ENCODE peak calls at places on chromosomes 6 and 20, in five cellular contexts. N, F, O, T and I are unnamed samples.

GRCh38 chr6:110053395-110054240 is 75.5 kb downstream of the GPR6 start:
- DNase-seq in N (peak), F (peak), O (no peak), T (no peak), I (no peak)

GRCh38 chr6:136643850-136644596 is 93.8 kb upstream of the MAP7 start:
- DNase-seq in N (peak), F (peak), O (peak), T (peak), I (peak)

GRCh38 chr6:169249057-169249456 is 4.6 kb downstream of the THBS2 start:
- DNase-seq in N (no peak), F (no peak), O (no peak), T (no peak), I (peak)

GRCh38 chr6:33620158-33620583 is 951 bp upstream of the ITPR3 start:
- DNase-seq in N (peak), F (no peak), O (no peak), T (peak), I (no peak)

GRCh38 chr20:57882451-57883161 is 172.8 kb upstream of the PMEPA1 start:
- DNase-seq in N (no peak), F (no peak), O (no peak), T (no peak), I (no peak)

GRCh38 chr6:32845381-32845884 is 1.6 kb upstream of the PSMB8 start:
- DNase-seq in N (no peak), F (no peak), O (no peak), T (peak), I (no peak)

GRCh38 chr6:166729658-166730057 is 102.6 kb upstream of the RPS6KA2 start:
- DNase-seq in N (no peak), F (no peak), O (no peak), T (no peak), I (no peak)

GRCh38 chr6:1527098-1527497 is 82.6 kb upstream of the FOXC1 start:
- DNase-seq in N (no peak), F (peak), O (peak), T (no peak), I (no peak)

GRCh38 chr6:3990692-3991491 is 88.0 kb downstream of the FAM217A start:
- DNase-seq in N (peak), F (peak), O (peak), T (peak), I (peak)

GRCh38 chr6:31813463-31813849 is 1.6 kb downstream of the HSPA1L start:
- DNase-seq in N (no peak), F (no peak), O (no peak), T (no peak), I (no peak)

GRCh38 chr6:105781248-105781647 is 304.9 kb upstream of the PRDM1 start:
- DNase-seq in N (no peak), F (no peak), O (no peak), T (no peak), I (no peak)

GRCh38 chr6:5175195-5175594 is 85.6 kb downstream of the LYRM4 start:
- DNase-seq in N (peak), F (no peak), O (no peak), T (no peak), I (no peak)
- TF ChIP-seq CTCF in N (peak), F (peak), O (no peak), T (no peak), I (peak)

GRCh38 chr6:45991189-45991588 is 24.5 kb downstream of the CLIC5 start:
- DNase-seq in N (peak), F (no peak), O (no peak), T (no peak), I (no peak)
- TF ChIP-seq CTCF in N (peak), F (peak), O (no peak), T (no peak), I (no peak)

DNA sequence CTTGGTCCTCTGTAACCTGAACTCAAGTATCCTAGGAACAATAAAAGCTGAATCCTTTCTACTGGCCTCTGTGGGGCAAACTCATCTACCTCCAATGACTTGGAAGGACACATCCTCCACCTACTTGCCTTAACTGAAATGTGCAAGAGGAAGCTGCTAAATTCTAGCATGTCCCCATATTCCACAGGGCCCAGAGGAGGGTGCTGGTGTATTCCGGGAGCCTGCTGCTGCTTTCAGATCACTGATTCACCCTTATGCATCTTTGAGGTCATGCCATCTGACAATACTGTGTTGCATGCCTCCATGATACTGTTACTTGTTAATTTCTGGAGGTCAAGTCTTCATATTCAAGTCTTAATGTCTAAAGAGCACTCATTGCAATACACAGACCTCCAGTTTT is 40.3 kb downstream of the LYRM4 start:
- DNase-seq in N (no peak), F (no peak), O (no peak), T (no peak), I (no peak)
- TF ChIP-seq CTCF in N (peak), F (no peak), O (no peak), T (no peak), I (no peak)

DNA sequence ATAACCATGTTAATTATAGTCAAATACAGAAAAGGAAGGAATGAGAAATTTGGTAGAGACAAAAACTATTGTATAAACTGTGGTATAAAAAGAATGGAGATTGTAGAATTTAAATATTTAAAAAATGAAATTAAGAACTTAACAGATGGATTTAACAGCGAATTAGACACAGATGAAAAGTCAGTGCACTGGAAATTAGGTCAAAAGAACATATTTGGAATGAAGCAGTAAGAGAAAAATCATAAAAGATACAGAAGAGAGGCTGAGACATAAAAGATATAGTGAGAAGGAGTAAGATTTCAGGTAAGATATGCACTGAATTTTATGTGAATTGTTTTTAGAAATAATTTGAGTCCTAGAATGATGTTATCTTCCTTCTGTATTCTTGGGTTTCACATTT is 14.0 kb downstream of the TSPYL4 start:
- DNase-seq in N (no peak), F (no peak), O (no peak), T (no peak), I (no peak)
- TF ChIP-seq CTCF in N (no peak), F (no peak), O (no peak), T (no peak), I (no peak)

GRCh38 chr20:2920473-2920872 is 47.2 kb downstream of the PTPRA start:
- DNase-seq in N (no peak), F (no peak), O (no peak), T (no peak), I (no peak)
- TF ChIP-seq CTCF in N (no peak), F (no peak), O (no peak), T (no peak), I (no peak)

GRCh38 chr6:36404164-36404563 is 16.7 kb upstream of the ETV7 start:
- DNase-seq in N (no peak), F (no peak), O (no peak), T (no peak), I (no peak)

GRCh38 chr6:36399970-36400369 is 12.5 kb upstream of the ETV7 start:
- DNase-seq in N (no peak), F (no peak), O (no peak), T (no peak), I (no peak)

GRCh38 chr6:36402481-36402880 is 15.0 kb upstream of the ETV7 start:
- DNase-seq in N (peak), F (no peak), O (no peak), T (no peak), I (no peak)
- TF ChIP-seq CTCF in N (no peak), F (no peak), O (no peak), T (no peak), I (no peak)

GRCh38 chr6:8066108-8066507 is 1.9 kb upstream of the BLOC1S5 start:
- DNase-seq in N (no peak), F (no peak), O (no peak), T (no peak), I (no peak)
- TF ChIP-seq CTCF in N (peak), F (no peak), O (no peak), T (no peak), I (no peak)

GRCh38 chr6:69867075-69867911 is 937 bp downstream of the COL19A1 start:
- DNase-seq in N (peak), F (no peak), O (no peak), T (peak), I (peak)
- TF ChIP-seq CTCF in N (peak), F (peak), O (no peak), T (no peak), I (no peak)

GRCh38 chr6:17031961-17032360 is 69.9 kb upstream of the STMND1 start:
- DNase-seq in N (no peak), F (no peak), O (no peak), T (no peak), I (no peak)
- TF ChIP-seq CTCF in N (no peak), F (no peak), O (no peak), T (no peak), I (no peak)